ENCODE peak calls at places on chromosomes 16 and 17, in ten cellular contexts. Z is HepG2, J is AG04450, L is ascending aorta, A is colonic mucosa, R is cardiac fibroblast, B is sigmoid colon, I is kidney epithelial cell, W is GM06990, U is pancreas. N is an unnamed sample.

GRCh38 chr17:76383645-76384221 is 676 bp upstream of the SPHK1 start:
- DNase-seq in J (no peak), W (peak), Z (peak), B (no peak), A (peak), R (peak), L (peak), U (peak), I (no peak), N (no peak)

GRCh38 chr17:8426802-8427201 is 8.9 kb upstream of the NDEL1 start:
- DNase-seq in L (no peak), I (no peak), R (no peak), J (no peak), W (no peak), A (no peak), Z (no peak), B (no peak), U (no peak), N (no peak)

GRCh38 chr16:68408967-68409366 is 39.3 kb downstream of the SMPD3 start:
- DNase-seq in I (no peak), R (no peak), B (no peak), L (no peak), U (no peak), Z (no peak), A (no peak), W (no peak), J (no peak), N (no peak)

GRCh38 chr17:2138318-2138717 is 83.4 kb downstream of the HIC1 start:
- DNase-seq in A (no peak), R (peak), B (no peak), L (no peak), J (no peak), U (no peak), I (no peak), W (peak), Z (no peak), N (no peak)

GRCh38 chr17:15031971-15032370 is 233.2 kb downstream of the PMP22 start:
- DNase-seq in Z (no peak), W (no peak), B (no peak), U (no peak), J (no peak), R (no peak), I (no peak), L (no peak), A (no peak), N (no peak)

GRCh38 chr16:11207646-11208045 is 48.4 kb downstream of the SOCS1 start:
- DNase-seq in A (no peak), Z (no peak), J (no peak), W (no peak), U (no peak), L (no peak), I (no peak), R (peak), B (no peak), N (no peak)

GRCh38 chr16:68085259-68086071 is at the start of gene NFATC3:
- DNase-seq in A (peak), U (peak), L (peak), R (peak), B (peak), J (peak), Z (peak), I (no peak), W (peak), N (peak)

GRCh38 chr17:65047939-65048338 is 8.6 kb downstream of the GNA13 start:
- DNase-seq in J (no peak), B (no peak), R (no peak), L (no peak), A (no peak), U (no peak), W (no peak), I (no peak), Z (no peak), N (no peak)

GRCh38 chr17:2780931-2781454 is 15.2 kb upstream of the RAP1GAP2 start:
- DNase-seq in B (no peak), A (no peak), U (no peak), J (no peak), Z (no peak), I (no peak), R (no peak), W (no peak), L (no peak), N (no peak)

GRCh38 chr16:29863669-29863984 is 601 bp upstream of the CDIPT start:
- DNase-seq in Z (no peak), A (no peak), U (no peak), W (no peak), B (no peak), R (no peak), I (no peak), L (no peak), J (no peak), N (no peak)

GRCh38 chr17:59001158-59001814 is 105.4 kb downstream of the TRIM37 start:
- DNase-seq in L (peak), W (peak), J (no peak), B (no peak), A (peak), R (peak), U (peak), I (peak), Z (no peak), N (no peak)
- H3K4me3 ChIP-seq in L (peak), W (peak), J (peak), B (no peak), A (no peak), R (no peak), U (no peak), I (no peak), Z (no peak), N (peak)

GRCh38 chr17:45234641-45235040 is 13.0 kb downstream of the FMNL1 start:
- DNase-seq in L (no peak), W (no peak), B (no peak), Z (peak), R (no peak), U (no peak), A (no peak), J (no peak), I (no peak), N (no peak)
- TF ChIP-seq CTCF in L (no peak), W (peak), B (no peak), Z (peak), R (peak), U (no peak), A (no peak), J (peak), I (peak), N (no peak)

GRCh38 chr16:75065149-75065807 is 51.3 kb downstream of the LDHD start:
- DNase-seq in R (no peak), B (no peak), U (no peak), W (no peak), A (peak), L (no peak), J (no peak), Z (no peak), I (no peak), N (no peak)
- H3K4me3 ChIP-seq in R (no peak), B (no peak), U (no peak), W (no peak), A (no peak), L (no peak), J (no peak), Z (no peak), I (no peak), N (no peak)

GRCh38 chr16:70680495-70681381 is 5.1 kb downstream of the MTSS2 start:
- DNase-seq in W (no peak), L (no peak), R (no peak), J (no peak), A (no peak), I (no peak), Z (no peak), B (no peak), U (no peak), N (no peak)

GRCh38 chr16:70682239-70683145 is 3.4 kb downstream of the MTSS2 start:
- DNase-seq in R (no peak), U (no peak), L (no peak), A (no peak), B (no peak), J (no peak), I (no peak), Z (peak), W (no peak), N (no peak)

GRCh38 chr16:70679653-70680494 is 6.0 kb downstream of the MTSS2 start:
- DNase-seq in B (no peak), U (no peak), L (no peak), W (no peak), I (no peak), R (no peak), A (no peak), J (no peak), Z (no peak), N (no peak)

GRCh38 chr16:70683146-70683944 is 2.5 kb downstream of the MTSS2 start:
- DNase-seq in B (no peak), U (no peak), R (no peak), W (no peak), J (no peak), Z (no peak), A (no peak), L (no peak), I (no peak), N (no peak)

GRCh38 chr16:70681382-70682238 is 4.2 kb downstream of the MTSS2 start:
- DNase-seq in W (no peak), L (no peak), B (no peak), Z (peak), A (no peak), U (no peak), J (no peak), I (no peak), R (no peak), N (no peak)
- TF ChIP-seq CTCF in W (no peak), L (no peak), B (no peak), Z (peak), A (no peak), U (no peak), J (no peak), I (no peak), R (no peak), N (no peak)

GRCh38 chr16:30956601-30957455 is 726 bp upstream of the SETD1A start:
- DNase-seq in L (peak), J (no peak), A (peak), B (peak), I (peak), U (peak), W (peak), Z (peak), R (peak), N (peak)
- H3K4me3 ChIP-seq in L (peak), J (peak), A (peak), B (peak), I (peak), U (peak), W (peak), Z (peak), R (peak), N (peak)

N was measured in thoracic aorta.